ENCODE peak calls at places on chromosomes 16 and 17, in six cellular contexts. T is Caco-2, O is A549, H is activated B cell treated with CpG ODN at 0.5 μM for 24 hours, F is HFFc6, J is BJ. L is an unnamed sample.

GRCh38 chr17:6679241-6679640 is 27.7 kb downstream of the C17orf100 start:
- DNase-seq in T (no peak), O (no peak), F (no peak), H (no peak), J (no peak), L (no peak)

GRCh38 chr16:56824335-56824734 is 40.7 kb upstream of the SLC12A3 start:
- DNase-seq in J (no peak), F (no peak), T (peak; percentile 66), O (peak; percentile 30), H (no peak), L (no peak)

GRCh38 chr16:66950437-66950836 is 10.6 kb upstream of the CES3 start:
- DNase-seq in H (no peak), O (no peak), T (no peak), F (no peak), J (no peak), L (no peak)

GRCh38 chr16:10967981-10968380 is 23.6 kb downstream of the CLEC16A start:
- DNase-seq in F (no peak), O (no peak), H (no peak), T (no peak), J (no peak), L (no peak)

GRCh38 chr17:47618416-47618815 is 31.3 kb upstream of the KPNB1 start:
- DNase-seq in T (peak; percentile 62), O (peak; percentile 42), J (no peak), H (no peak), F (peak; percentile 37), L (no peak)

GRCh38 chr17:42406602-42407288 is 16.3 kb downstream of the CAVIN1 start:
- DNase-seq in J (no peak), T (no peak), O (no peak), H (no peak), F (no peak), L (no peak)

GRCh38 chr16:12532871-12533610 is 270.6 kb downstream of the CPPED1 start:
- DNase-seq in F (no peak), H (no peak), O (no peak), T (no peak), J (no peak), L (no peak)

GRCh38 chr16:70751593-70751992 is 49.4 kb downstream of the VAC14 start:
- DNase-seq in J (no peak), O (no peak), F (no peak), T (no peak), H (no peak), L (no peak)

GRCh38 chr17:49762148-49762941 is 1.6 kb downstream of the FAM117A start:
- DNase-seq in H (no peak), O (no peak), F (no peak), T (no peak), J (no peak), L (no peak)

GRCh38 chr16:3355589-3355988 is at the start of gene OR2C1:
- DNase-seq in H (no peak), T (no peak), F (no peak), O (no peak), J (no peak), L (no peak)

GRCh38 chr16:3358884-3359283 is 3.2 kb downstream of the OR2C1 start:
- DNase-seq in T (no peak), H (no peak), O (no peak), F (no peak), J (no peak), L (no peak)

GRCh38 chr16:3356118-3356517 is 429 bp downstream of the OR2C1 start:
- DNase-seq in H (no peak), T (no peak), J (no peak), O (no peak), F (no peak), L (no peak)
- TF ChIP-seq CTCF in H (no peak), T (no peak), J (no peak), O (no peak), F (no peak), L (no peak)

GRCh38 chr17:66976379-66976663 is 11.8 kb downstream of the CACNG4 start:
- DNase-seq in T (no peak), O (no peak), H (no peak), F (no peak), J (no peak), L (no peak)

GRCh38 chr17:66976781-66977201 is 12.3 kb downstream of the CACNG4 start:
- DNase-seq in H (no peak), O (no peak), J (no peak), T (no peak), F (peak; percentile 5), L (no peak)

GRCh38 chr17:66975188-66975587 is 10.7 kb downstream of the CACNG4 start:
- DNase-seq in J (no peak), H (no peak), O (no peak), T (no peak), F (no peak), L (no peak)

GRCh38 chr17:66978514-66979061 is 14.1 kb downstream of the CACNG4 start:
- DNase-seq in O (no peak), F (no peak), T (no peak), J (no peak), H (no peak), L (no peak)

DNA sequence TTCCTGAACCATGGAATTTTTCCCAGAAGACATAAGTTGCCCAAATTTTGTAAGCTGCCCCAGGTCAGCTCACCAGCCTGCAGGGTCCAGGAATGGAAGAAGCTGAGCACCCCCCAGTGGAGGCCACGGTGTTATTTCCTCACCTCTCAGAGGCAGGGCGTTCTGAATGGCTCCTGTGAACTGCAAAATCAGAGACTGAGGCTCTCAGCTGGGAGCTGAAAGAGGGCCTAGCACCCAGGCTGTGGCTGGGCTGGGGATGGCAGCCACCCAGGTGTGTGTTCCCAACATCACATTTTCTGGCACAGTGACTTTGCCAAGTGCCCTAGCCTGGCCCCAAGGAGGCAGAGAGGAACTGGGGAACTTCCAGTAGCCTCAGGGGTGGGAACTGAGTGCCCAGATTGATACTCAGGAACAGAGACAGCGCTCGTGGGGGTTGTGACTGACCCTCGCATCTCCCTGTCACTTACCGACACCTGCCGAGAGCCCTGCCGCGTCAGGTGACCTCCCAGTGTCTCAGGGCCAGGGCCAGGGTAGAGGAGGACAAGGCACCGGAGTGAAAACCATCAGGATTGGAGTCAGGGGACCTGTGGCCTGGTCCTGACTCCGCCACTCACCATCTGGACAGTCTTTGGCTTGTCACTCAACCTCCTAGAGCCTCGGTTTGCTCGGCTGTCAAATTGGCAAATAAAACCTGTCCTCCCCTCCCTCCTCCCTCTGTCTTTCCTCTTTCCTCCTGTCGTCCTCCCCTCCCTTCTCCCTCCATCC is 11.3 kb downstream of the CACNG4 start:
- DNase-seq in T (peak; percentile 74), H (no peak), J (no peak), F (no peak), O (peak; percentile 60), L (peak; percentile 77)
- TF ChIP-seq CTCF in T (peak; percentile 42), H (no peak), J (no peak), F (peak; percentile 16), O (peak; percentile 53), L (no peak)

DNA sequence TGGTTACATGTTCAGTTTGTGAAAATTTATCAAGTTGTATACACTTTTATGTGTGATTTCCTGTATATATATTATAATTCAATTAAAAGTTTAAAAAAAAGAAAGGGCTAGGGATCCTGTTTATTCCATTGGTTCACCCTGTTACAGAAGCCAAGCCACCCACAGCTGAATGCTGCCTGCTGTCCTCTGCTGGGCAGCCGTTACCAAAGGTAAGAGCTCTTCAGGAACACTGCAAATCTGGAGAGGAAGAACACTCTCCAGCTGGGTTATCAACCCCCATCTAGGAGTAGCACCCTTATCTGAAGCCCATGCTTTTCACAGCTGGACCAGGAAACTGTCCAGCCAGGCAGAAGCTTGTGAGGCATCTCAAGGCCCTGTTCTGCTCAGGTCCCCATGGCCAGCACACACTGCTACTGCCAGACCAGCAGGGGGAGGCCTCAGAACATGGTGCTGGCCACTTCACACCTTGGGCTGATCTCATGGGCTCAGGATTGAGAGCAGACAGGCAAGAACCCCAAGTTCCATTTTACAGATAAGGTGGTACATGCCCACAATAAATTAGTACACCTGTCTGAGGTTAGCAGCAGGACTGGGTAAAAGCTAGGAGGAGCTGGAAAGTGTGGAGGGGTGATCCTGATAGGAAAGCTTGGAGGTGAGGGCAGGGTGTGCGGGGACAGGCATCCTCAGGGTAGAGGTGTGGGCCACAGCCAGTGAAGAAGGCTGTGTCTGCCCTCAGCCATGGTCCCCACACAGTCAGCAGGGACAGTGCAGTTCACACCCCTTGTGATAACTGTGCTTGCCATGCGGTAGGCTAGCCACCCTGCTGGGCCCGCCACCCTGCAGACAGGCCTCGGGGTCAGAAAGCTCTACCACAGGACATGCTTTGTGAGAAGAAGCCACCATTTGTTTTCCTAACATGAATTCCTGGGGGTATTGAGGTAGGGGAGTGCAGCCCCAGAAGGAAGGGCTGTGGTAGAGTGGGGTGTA is 54.3 kb upstream of the SREBF1 start:
- DNase-seq in H (no peak), T (peak; percentile 81), O (peak; percentile 88), J (no peak), F (peak; percentile 55), L (peak; percentile 65)
- TF ChIP-seq CTCF in H (no peak), T (peak; percentile 89), O (peak; percentile 94), J (peak; percentile 95), F (peak; percentile 89), L (peak; percentile 63)

GRCh38 chr17:55296171-55296695 is 31.5 kb downstream of the HLF start:
- DNase-seq in T (no peak), J (no peak), H (no peak), O (no peak), F (no peak), L (no peak)
- TF ChIP-seq CTCF in T (no peak), J (no peak), H (peak; percentile 77), O (no peak), F (peak; percentile 54), L (no peak)

DNA sequence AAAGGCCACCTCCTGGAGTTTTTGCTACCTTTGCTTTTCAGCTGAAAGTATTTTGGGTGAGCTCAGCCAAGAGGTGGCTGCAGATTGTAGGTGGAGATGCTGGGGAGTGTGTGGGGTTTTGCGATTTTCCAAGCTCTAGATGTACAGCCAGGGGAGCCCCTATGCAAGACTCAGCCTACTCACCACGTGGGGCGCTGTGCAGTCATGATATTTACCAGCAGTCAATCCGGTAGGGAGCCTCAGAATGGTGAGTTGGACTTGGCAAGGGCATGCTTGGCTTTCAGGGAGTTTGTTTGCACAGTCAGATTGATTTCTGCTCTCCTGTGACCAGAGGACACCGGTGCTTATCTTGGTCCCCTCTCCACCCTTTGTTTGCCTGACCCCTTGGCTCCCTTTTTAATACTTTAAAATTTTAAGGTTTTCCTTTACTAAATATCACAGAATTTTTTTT is 175.3 kb downstream of the UTP18 start:
- DNase-seq in O (peak; percentile 90), T (peak; percentile 68), F (no peak), J (no peak), H (no peak), L (peak; percentile 87)
- TF ChIP-seq CTCF in O (peak; percentile 66), T (peak; percentile 43), F (peak; percentile 36), J (peak; percentile 11), H (no peak), L (peak; percentile 58)